ENCODE peak calls at places on chromosomes 11 and 22, in six cellular contexts. W is H1, B is IMR-90, R is neuronal stem cell, V is H9, Y is trophoblast cell. X is an unnamed sample.
A peak's percentile ranks its signal among the peaks of the same experiment; 100 is the strongest.

GRCh38 chr22:42344391-42344861 is 74.0 kb upstream of the TCF20 start:
- DNase-seq in W (no peak), B (no peak), R (no peak), V (peak; percentile 76), Y (no peak), X (no peak)

GRCh38 chr11:24683578-24683977 is 186.7 kb downstream of the LUZP2 start:
- DNase-seq in W (no peak), B (no peak), R (no peak), V (no peak), Y (no peak), X (no peak)

GRCh38 chr22:46303347-46303965 is 6.8 kb downstream of the GTSE1 start:
- DNase-seq in W (no peak), B (peak; percentile 65), R (no peak), V (no peak), Y (no peak), X (peak; percentile 22)

GRCh38 chr11:40337118-40337517 is 1122.3 kb downstream of the LRRC4C start:
- DNase-seq in W (no peak), B (peak; percentile 67), R (no peak), V (no peak), Y (no peak), X (peak; percentile 28)

GRCh38 chr11:128904872-128905344 is 13.8 kb downstream of the KCNJ5 start:
- DNase-seq in W (no peak), B (no peak), R (no peak), V (peak; percentile 57), Y (peak; percentile 17), X (peak; percentile 29)

GRCh38 chr11:132962026-132962425 is 570.3 kb downstream of the OPCML start:
- DNase-seq in W (no peak), B (peak; percentile 72), R (no peak), V (no peak), Y (no peak), X (no peak)

GRCh38 chr11:330694-331314 is 10.1 kb upstream of the IFITM3 start:
- DNase-seq in W (no peak), B (no peak), R (no peak), V (peak; percentile 26), Y (no peak), X (no peak)

GRCh38 chr11:122748968-122749687 is 89.2 kb upstream of the CRTAM start:
- DNase-seq in W (no peak), B (peak; percentile 95), R (no peak), V (no peak), Y (peak; percentile 52), X (peak; percentile 96)

DNA sequence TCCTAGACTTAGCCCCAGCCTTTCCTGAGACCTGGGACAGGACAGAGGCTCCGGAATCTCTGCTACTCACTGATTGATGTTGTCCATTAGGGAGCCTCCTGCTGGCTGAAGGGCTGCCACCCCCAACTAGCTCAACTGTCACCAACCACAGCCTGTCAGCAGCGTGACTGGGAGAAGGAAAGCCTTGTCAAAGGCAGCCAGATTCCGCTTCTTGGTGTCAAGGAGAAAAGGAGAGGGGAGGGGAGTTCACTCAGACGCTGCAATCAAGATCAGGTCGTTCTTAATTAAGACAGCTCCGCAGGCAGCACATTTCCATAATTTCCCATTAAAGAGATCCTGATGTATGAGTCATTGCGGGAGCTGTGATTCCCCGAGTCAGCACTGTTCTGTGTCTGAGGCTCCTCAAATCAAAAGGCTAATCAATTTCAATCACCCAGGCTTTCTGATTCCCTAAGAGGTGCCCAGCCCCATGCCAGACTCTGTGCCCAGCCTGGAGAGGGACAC is 152.8 kb upstream of the ZBED5 start:
- DNase-seq in W (no peak), B (peak; percentile 1), R (peak; percentile 29), V (peak; percentile 66), Y (peak; percentile 39), X (peak; percentile 46)
- H2AFZ ChIP-seq in W (peak overlapping the region; percentile 17), B (no peak overlapping the region), R (peak overlapping the region; percentile 26), V (no peak overlapping the region), Y (no peak overlapping the region), X (no peak overlapping the region)

DNA sequence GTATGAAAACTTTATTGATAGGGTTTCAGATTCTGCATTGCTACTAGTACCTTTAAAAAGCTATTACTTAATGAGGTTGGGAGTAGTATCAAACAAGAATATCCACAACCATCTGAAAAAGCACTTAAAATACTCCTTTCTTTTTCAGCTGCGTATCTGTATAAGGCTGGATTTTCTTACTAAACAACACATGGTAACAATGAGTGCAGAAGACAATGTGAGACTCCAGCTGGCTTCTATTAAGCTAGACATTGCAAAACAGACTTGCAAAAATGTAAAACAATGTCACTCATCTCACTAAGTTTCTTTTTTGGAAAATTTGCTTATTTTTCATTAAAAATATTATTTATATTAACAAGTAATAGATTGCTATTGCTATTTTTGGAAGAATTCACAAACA is 132.6 kb downstream of the WNT11 start:
- DNase-seq in W (no peak), B (peak; percentile 66), R (no peak), V (no peak), Y (peak; percentile 5), X (peak; percentile 11)
- H2BK120ac ChIP-seq in W (no peak overlapping the region), B (peak overlapping the region; percentile 3), R (no peak overlapping the region), V (no peak overlapping the region), Y (no peak overlapping the region), X (no peak overlapping the region)

DNA sequence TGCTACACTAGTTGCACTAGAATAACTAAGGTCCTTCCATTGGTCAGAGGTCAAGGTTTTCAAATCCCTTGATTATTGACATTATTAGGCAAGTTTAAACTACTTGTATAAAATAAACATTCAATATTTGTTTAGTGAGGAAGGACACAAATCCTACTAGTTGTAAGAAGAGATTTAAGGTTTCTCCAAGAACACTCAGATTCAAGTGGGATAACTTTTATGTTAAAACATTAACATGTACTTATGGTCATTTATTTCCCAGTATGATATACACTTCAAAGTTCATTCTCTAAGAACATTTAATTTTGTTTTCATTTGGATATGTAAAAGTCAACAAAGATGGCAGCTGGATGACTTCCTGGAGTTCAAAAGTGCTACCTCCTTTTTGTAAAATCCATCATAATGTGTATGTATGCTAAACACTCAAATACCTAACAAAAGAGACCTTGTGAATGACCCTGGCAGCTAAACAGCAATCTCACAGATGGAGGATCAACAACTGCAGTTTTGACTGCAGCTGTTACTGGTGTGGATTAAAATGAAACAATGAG is 1.6 kb downstream of the CCDC90B start:
- DNase-seq in W (no peak), B (no peak), R (no peak), V (no peak), Y (no peak), X (peak; percentile 13)
- H3K18ac ChIP-seq in W (no peak overlapping the region), B (peak overlapping the region; percentile 54), R (no peak overlapping the region), V (no peak overlapping the region), Y (no peak overlapping the region), X (no peak overlapping the region)

GRCh38 chr11:103395612-103396011 is 286.4 kb downstream of the DYNC2H1 start:
- DNase-seq in W (no peak), B (peak; percentile 69), R (no peak), V (no peak), Y (peak; percentile 21), X (peak; percentile 70)
- H2AFZ ChIP-seq in W (no peak overlapping the region), B (no peak overlapping the region), R (no peak overlapping the region), V (no peak overlapping the region), Y (no peak overlapping the region), X (no peak overlapping the region)

DNA sequence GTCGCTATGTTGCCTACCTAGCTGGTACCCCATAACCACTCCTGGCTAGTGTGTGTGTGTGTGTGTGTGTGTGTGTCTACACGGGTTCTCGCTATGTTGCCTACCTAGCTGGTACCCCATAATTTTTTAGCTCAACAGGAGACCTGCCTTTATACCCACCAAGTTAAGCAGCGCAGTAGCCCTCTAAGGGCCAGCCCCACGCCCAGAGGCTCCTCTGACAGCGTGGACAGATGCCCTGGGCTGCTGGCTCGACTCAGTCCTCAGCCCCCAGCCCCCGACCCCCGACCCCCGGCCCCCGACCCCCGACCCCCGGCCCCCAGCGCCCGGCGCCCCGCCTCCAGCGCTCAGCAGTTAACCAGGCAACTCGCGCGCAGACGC is 338 bp upstream of the AKIP1 start:
- DNase-seq in W (no peak), B (no peak), R (no peak), V (no peak), Y (no peak), X (no peak)
- H2BK120ac ChIP-seq in W (no peak overlapping the region), B (peak overlapping the region; percentile 18), R (no peak overlapping the region), V (no peak overlapping the region), Y (no peak overlapping the region), X (peak overlapping the region; percentile 80)

DNA sequence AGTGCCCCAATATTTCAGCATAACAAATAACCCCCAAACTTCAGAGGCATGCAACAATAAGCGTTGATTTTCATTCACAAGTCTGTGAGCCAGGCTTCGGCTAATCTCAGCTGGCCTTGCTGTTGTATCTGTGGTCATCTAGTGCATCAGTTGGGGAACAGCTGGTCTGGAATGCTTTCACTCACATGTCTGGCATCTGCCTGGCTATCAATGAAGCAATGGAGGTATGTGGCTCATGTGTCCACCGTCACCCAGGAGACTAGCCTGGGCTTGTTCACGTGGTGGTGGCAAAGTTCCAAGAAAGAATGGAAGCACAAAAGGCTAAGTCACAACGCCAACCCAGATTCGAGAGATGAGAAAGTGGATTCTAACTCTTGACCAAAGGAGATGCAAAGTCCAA is 304.8 kb upstream of the ISX start:
- DNase-seq in W (no peak), B (no peak), R (no peak), V (no peak), Y (peak; percentile 32), X (no peak)
- H3K18ac ChIP-seq in W (no peak overlapping the region), B (no peak overlapping the region), R (no peak overlapping the region), V (no peak overlapping the region), Y (peak overlapping the region; percentile 18), X (no peak overlapping the region)

GRCh38 chr22:17703811-17704210 is 65.3 kb downstream of the BCL2L13 start:
- DNase-seq in W (no peak), B (peak; percentile 55), R (no peak), V (no peak), Y (no peak), X (no peak)

GRCh38 chr22:17707526-17707925 is 66.7 kb downstream of the BID start:
- DNase-seq in W (no peak), B (no peak), R (no peak), V (no peak), Y (no peak), X (peak; percentile 43)

GRCh38 chr22:17705565-17706450 is 67.3 kb downstream of the BCL2L13 start:
- DNase-seq in W (no peak), B (peak; percentile 6), R (no peak), V (no peak), Y (peak; percentile 55), X (peak; percentile 23)

GRCh38 chr22:17706947-17707346 is 67.3 kb downstream of the BID start:
- DNase-seq in W (no peak), B (no peak), R (no peak), V (no peak), Y (no peak), X (no peak)

DNA sequence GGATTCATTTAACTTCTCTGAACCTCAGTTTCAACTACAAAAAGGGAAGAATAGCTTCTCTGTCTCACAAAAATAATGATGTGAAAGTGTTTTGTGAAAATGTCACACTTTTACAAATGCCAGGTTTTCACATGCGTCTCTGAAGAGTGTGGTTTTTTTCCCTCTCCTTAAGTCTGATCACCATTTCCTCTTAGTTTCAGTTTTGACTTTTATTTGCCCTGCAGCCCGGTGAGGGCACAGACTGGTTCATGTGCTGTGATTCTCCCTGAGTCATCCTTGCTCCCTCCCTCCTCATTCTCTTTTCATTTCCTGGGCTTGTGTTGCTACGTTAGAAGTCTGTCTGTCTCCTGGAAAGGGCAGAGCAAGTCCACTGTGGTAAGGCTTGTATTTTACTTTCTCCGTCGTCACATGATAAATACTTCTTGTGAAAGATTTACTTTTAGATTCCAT is 67.8 kb downstream of the BID start:
- DNase-seq in W (no peak), B (peak; percentile 93), R (no peak), V (peak; percentile 41), Y (peak; percentile 64), X (peak; percentile 97)
- H2AFZ ChIP-seq in W (no peak overlapping the region), B (no peak overlapping the region), R (peak overlapping the region; percentile 14), V (no peak overlapping the region), Y (no peak overlapping the region), X (no peak overlapping the region)

DNA sequence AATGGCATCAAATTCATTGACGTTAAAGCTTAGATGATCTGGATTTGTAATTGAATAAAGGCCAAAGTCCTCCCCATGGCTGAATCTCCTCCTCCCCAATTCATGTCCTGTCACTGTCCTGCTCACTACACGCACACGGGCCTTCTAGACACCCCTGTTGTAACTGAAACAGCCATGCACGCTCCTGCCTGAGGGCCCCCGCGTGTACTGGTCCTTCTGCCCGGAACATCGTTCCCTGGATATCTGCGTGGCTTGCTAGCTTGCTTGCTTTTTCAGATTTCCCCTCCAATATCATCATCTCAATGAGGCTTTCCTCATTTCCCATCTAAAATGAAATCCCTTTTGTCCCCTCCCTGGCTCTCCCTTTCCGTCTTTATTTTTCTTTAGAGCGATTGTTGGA is 15.3 kb downstream of the PKNOX2 start:
- DNase-seq in W (no peak), B (no peak), R (no peak), V (no peak), Y (no peak), X (no peak)
- H2BK120ac ChIP-seq in W (no peak overlapping the region), B (no peak overlapping the region), R (no peak overlapping the region), V (no peak overlapping the region), Y (no peak overlapping the region), X (no peak overlapping the region)